ENCODE peak calls at places on chromosomes 16 and 17, in five cellular contexts. Y is activated naive CD8-positive, alpha-beta T cell treated with anti-CD3 and anti-CD28 coated beads for 36 hours; N is erythroblast; E is A549; X is NCI-H69. K is an unnamed sample.

GRCh38 chr16:70747703-70748631 is 53.0 kb downstream of the VAC14 start:
- DNase-seq in Y (no peak), N (peak), E (no peak), X (no peak), K (no peak)

GRCh38 chr17:4634981-4635380 is 6.5 kb downstream of the ALOX15 start:
- DNase-seq in Y (no peak), N (no peak), E (no peak), X (no peak), K (no peak)

GRCh38 chr16:3511286-3512180 is 10.7 kb downstream of the CLUAP1 start:
- DNase-seq in Y (no peak), N (no peak), E (no peak), X (no peak), K (no peak)

GRCh38 chr16:54928016-54928356 is 2.7 kb upstream of the IRX5 start:
- DNase-seq in Y (no peak), N (peak), E (peak), X (peak), K (no peak)

GRCh38 chr17:82228842-82229685 is at the start of gene SLC16A3:
- DNase-seq in Y (peak), N (peak), E (peak), X (peak), K (no peak)

GRCh38 chr16:28161626-28162025 is 50.1 kb downstream of the XPO6 start:
- DNase-seq in Y (no peak), N (no peak), E (no peak), X (no peak), K (no peak)

GRCh38 chr17:19242926-19243325 is 5.8 kb downstream of the EPN2 start:
- DNase-seq in Y (no peak), N (no peak), E (no peak), X (no peak), K (no peak)

GRCh38 chr17:31310260-31310659 is 3.6 kb downstream of the EVI2B start:
- DNase-seq in Y (peak), N (no peak), E (no peak), X (no peak), K (no peak)

GRCh38 chr16:56481468-56482112 is 30.2 kb downstream of the OGFOD1 start:
- DNase-seq in Y (no peak), N (no peak), E (no peak), X (no peak), K (peak)

GRCh38 chr17:78970834-78971763 is 8.6 kb downstream of the LGALS3BP start:
- DNase-seq in Y (peak), N (peak), E (peak), X (peak), K (peak)

GRCh38 chr16:9092963-9093477 is 1.6 kb downstream of the HAPSTR1 start:
- DNase-seq in Y (peak), N (peak), E (peak), X (peak), K (no peak)